ENCODE peak calls at places on chromosome 15, in ten cellular contexts. One of them, this sample, is unnamed.

GRCh38 chr15:33941279-33942063 is 26.8 kb upstream of the CHRM5 start:
- DNase-seq in stomach: no peak
- DNase-seq in heart right ventricle: no peak
- DNase-seq in heart left ventricle: no peak
- DNase-seq in PC-3: no peak
- DNase-seq in AG09309: no peak
- DNase-seq in cardiac muscle cell: no peak
- DNase-seq in HFF-Myc: no peak
- DNase-seq in fibroblast of pulmonary artery: no peak
- DNase-seq in transverse colon: no peak
- DNase-seq in this sample: no peak

GRCh38 chr15:64643685-64644084 is 131.7 kb downstream of the RBPMS2 start:
- DNase-seq in cardiac muscle cell: no peak
- DNase-seq in heart left ventricle: no peak
- DNase-seq in fibroblast of pulmonary artery: no peak
- DNase-seq in PC-3: no peak
- DNase-seq in stomach: no peak
- DNase-seq in AG09309: no peak
- DNase-seq in transverse colon: no peak
- DNase-seq in heart right ventricle: no peak
- DNase-seq in HFF-Myc: no peak
- DNase-seq in this sample: no peak

GRCh38 chr15:67836134-67836455 is 3.8 kb downstream of the RNU6-1 start:
- DNase-seq in heart right ventricle: no peak
- DNase-seq in fibroblast of pulmonary artery: no peak
- DNase-seq in transverse colon: no peak
- DNase-seq in cardiac muscle cell: no peak
- DNase-seq in AG09309: no peak
- DNase-seq in PC-3: no peak
- DNase-seq in stomach: no peak
- DNase-seq in HFF-Myc: no peak
- DNase-seq in heart left ventricle: no peak
- DNase-seq in this sample: no peak

GRCh38 chr15:62920569-62921502 is 121.7 kb upstream of the TPM1 start:
- DNase-seq in transverse colon: no peak
- DNase-seq in fibroblast of pulmonary artery: peak; percentile 81
- DNase-seq in heart left ventricle: peak; percentile 67
- DNase-seq in AG09309: peak; percentile 79
- DNase-seq in heart right ventricle: peak; percentile 31
- DNase-seq in PC-3: no peak
- DNase-seq in stomach: no peak
- DNase-seq in cardiac muscle cell: no peak
- DNase-seq in HFF-Myc: no peak
- DNase-seq in this sample: peak; percentile 65

GRCh38 chr15:49927462-49927861 is 191.6 kb downstream of the ATP8B4 start:
- DNase-seq in AG09309: peak; percentile 70
- DNase-seq in cardiac muscle cell: no peak
- DNase-seq in HFF-Myc: peak; percentile 73
- DNase-seq in heart right ventricle: no peak
- DNase-seq in fibroblast of pulmonary artery: no peak
- DNase-seq in PC-3: no peak
- DNase-seq in heart left ventricle: no peak
- DNase-seq in stomach: no peak
- DNase-seq in transverse colon: no peak
- DNase-seq in this sample: peak; percentile 45

GRCh38 chr15:35603298-35603697 is 57.3 kb upstream of the DPH6 start:
- DNase-seq in PC-3: peak; percentile 65
- DNase-seq in transverse colon: no peak
- DNase-seq in cardiac muscle cell: no peak
- DNase-seq in stomach: no peak
- DNase-seq in fibroblast of pulmonary artery: peak; percentile 82
- DNase-seq in heart right ventricle: no peak
- DNase-seq in heart left ventricle: no peak
- DNase-seq in AG09309: peak; percentile 24
- DNase-seq in HFF-Myc: peak; percentile 61
- DNase-seq in this sample: peak; percentile 76

GRCh38 chr15:64894395-64895056 is 17.2 kb upstream of the ANKDD1A start:
- DNase-seq in cardiac muscle cell: no peak
- DNase-seq in stomach: peak; percentile 61
- DNase-seq in HFF-Myc: no peak
- DNase-seq in heart left ventricle: no peak
- DNase-seq in AG09309: no peak
- DNase-seq in heart right ventricle: peak; percentile 36
- DNase-seq in fibroblast of pulmonary artery: no peak
- DNase-seq in PC-3: no peak
- DNase-seq in transverse colon: peak; percentile 84
- DNase-seq in this sample: no peak

GRCh38 chr15:83206971-83207621 is 527 bp downstream of the HDGFL3 start:
- DNase-seq in transverse colon: peak; percentile 19
- DNase-seq in fibroblast of pulmonary artery: peak; percentile 27
- DNase-seq in heart left ventricle: peak; percentile 56
- DNase-seq in AG09309: no peak
- DNase-seq in PC-3: peak; percentile 25
- DNase-seq in HFF-Myc: no peak
- DNase-seq in heart right ventricle: peak; percentile 51
- DNase-seq in stomach: peak; percentile 28
- DNase-seq in cardiac muscle cell: peak; percentile 63
- DNase-seq in this sample: peak; percentile 40

GRCh38 chr15:98983333-98983732 is 24.3 kb downstream of the PGPEP1L start:
- DNase-seq in transverse colon: peak; percentile 16
- DNase-seq in heart left ventricle: peak; percentile 43
- DNase-seq in PC-3: peak; percentile 77
- DNase-seq in heart right ventricle: no peak
- DNase-seq in HFF-Myc: peak; percentile 56
- DNase-seq in cardiac muscle cell: no peak
- DNase-seq in fibroblast of pulmonary artery: peak; percentile 67
- DNase-seq in AG09309: peak; percentile 57
- DNase-seq in stomach: peak; percentile 32
- DNase-seq in this sample: peak; percentile 77

GRCh38 chr15:41494922-41495735 is 1.5 kb downstream of the ITPKA start:
- DNase-seq in cardiac muscle cell: peak; percentile 25
- DNase-seq in stomach: peak; percentile 40
- DNase-seq in HFF-Myc: no peak
- DNase-seq in fibroblast of pulmonary artery: no peak
- DNase-seq in PC-3: no peak
- DNase-seq in heart left ventricle: no peak
- DNase-seq in transverse colon: no peak
- DNase-seq in heart right ventricle: no peak
- DNase-seq in AG09309: no peak
- DNase-seq in this sample: no peak

GRCh38 chr15:86183765-86184491 is 104.3 kb downstream of the AGBL1 start:
- DNase-seq in PC-3: no peak
- DNase-seq in heart right ventricle: no peak
- DNase-seq in stomach: no peak
- DNase-seq in fibroblast of pulmonary artery: no peak
- DNase-seq in transverse colon: no peak
- DNase-seq in AG09309: no peak
- DNase-seq in heart left ventricle: no peak
- DNase-seq in cardiac muscle cell: no peak
- DNase-seq in HFF-Myc: no peak
- DNase-seq in this sample: no peak

GRCh38 chr15:74958320-74958907 is 1.8 kb upstream of the RPP25 start:
- DNase-seq in heart left ventricle: peak; percentile 73
- DNase-seq in transverse colon: peak; percentile 87
- DNase-seq in PC-3: peak; percentile 31
- DNase-seq in cardiac muscle cell: peak; percentile 40
- DNase-seq in HFF-Myc: no peak
- DNase-seq in AG09309: no peak
- DNase-seq in stomach: peak; percentile 81
- DNase-seq in heart right ventricle: peak; percentile 58
- DNase-seq in fibroblast of pulmonary artery: no peak
- DNase-seq in this sample: no peak

DNA sequence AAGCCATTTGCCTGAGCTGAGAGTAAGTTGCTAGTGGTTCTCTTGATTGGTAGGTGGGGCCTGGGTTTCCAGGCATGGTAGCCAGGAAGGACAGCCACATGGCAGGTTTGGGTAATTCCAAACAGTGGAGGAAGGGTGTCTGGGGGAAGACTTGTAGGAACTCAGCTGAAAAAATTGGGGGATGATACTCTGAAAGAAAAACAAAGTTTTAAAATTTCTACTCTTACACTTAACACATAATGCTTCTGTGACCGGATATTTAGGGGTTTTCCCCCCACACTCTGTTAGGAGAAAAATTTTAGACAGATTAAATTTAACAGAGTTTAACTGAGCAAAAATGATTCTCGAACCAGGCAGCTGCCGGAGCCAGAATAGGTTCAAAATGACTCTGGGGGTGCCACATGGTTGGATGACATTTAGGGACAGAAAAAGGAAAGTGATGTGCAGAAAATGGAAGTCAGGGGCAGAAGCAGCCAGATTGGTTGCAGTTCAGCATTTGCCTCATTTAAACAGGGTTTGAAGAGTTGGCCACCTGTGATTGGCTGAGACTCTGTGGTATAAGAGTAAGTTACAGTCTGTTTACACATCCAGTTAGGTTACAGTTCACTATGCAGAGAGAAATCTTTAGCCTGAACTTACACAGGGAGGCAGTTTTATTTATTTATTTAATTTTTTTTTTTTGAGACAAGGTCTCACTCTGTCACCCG is 8.1 kb downstream of the B2M start:
- DNase-seq in transverse colon: no peak
- DNase-seq in heart right ventricle: no peak
- DNase-seq in stomach: no peak
- DNase-seq in AG09309: no peak
- DNase-seq in fibroblast of pulmonary artery: peak; percentile 27
- DNase-seq in PC-3: peak; percentile 25
- DNase-seq in heart left ventricle: no peak
- DNase-seq in HFF-Myc: no peak
- DNase-seq in cardiac muscle cell: no peak
- DNase-seq in this sample: peak; percentile 22
- TF ChIP-seq CTCF in transverse colon: no peak
- TF ChIP-seq CTCF in heart right ventricle: no peak
- TF ChIP-seq CTCF in stomach: no peak
- TF ChIP-seq CTCF in AG09309: no peak
- TF ChIP-seq CTCF in fibroblast of pulmonary artery: no peak
- TF ChIP-seq CTCF in PC-3: no peak
- TF ChIP-seq CTCF in heart left ventricle: no peak
- TF ChIP-seq CTCF in HFF-Myc: no peak
- TF ChIP-seq CTCF in cardiac muscle cell: no peak
- TF ChIP-seq CTCF in this sample: no peak

GRCh38 chr15:77819841-77820728 is 187.4 kb upstream of the LINGO1 start:
- DNase-seq in transverse colon: peak; percentile 27
- DNase-seq in AG09309: no peak
- DNase-seq in heart left ventricle: no peak
- DNase-seq in PC-3: peak; percentile 9
- DNase-seq in HFF-Myc: no peak
- DNase-seq in fibroblast of pulmonary artery: no peak
- DNase-seq in heart right ventricle: no peak
- DNase-seq in cardiac muscle cell: peak; percentile 70
- DNase-seq in stomach: no peak
- DNase-seq in this sample: no peak

GRCh38 chr15:77816983-77817382 is 184.3 kb upstream of the LINGO1 start:
- DNase-seq in transverse colon: no peak
- DNase-seq in HFF-Myc: no peak
- DNase-seq in fibroblast of pulmonary artery: no peak
- DNase-seq in heart right ventricle: no peak
- DNase-seq in cardiac muscle cell: no peak
- DNase-seq in AG09309: no peak
- DNase-seq in PC-3: no peak
- DNase-seq in stomach: no peak
- DNase-seq in heart left ventricle: no peak
- DNase-seq in this sample: no peak

GRCh38 chr15:77817434-77817833 is 184.7 kb upstream of the LINGO1 start:
- DNase-seq in AG09309: no peak
- DNase-seq in stomach: no peak
- DNase-seq in cardiac muscle cell: no peak
- DNase-seq in heart left ventricle: no peak
- DNase-seq in HFF-Myc: no peak
- DNase-seq in PC-3: no peak
- DNase-seq in transverse colon: no peak
- DNase-seq in heart right ventricle: no peak
- DNase-seq in fibroblast of pulmonary artery: no peak
- DNase-seq in this sample: no peak

GRCh38 chr15:77819271-77819806 is 186.6 kb upstream of the LINGO1 start:
- DNase-seq in HFF-Myc: no peak
- DNase-seq in heart left ventricle: no peak
- DNase-seq in transverse colon: no peak
- DNase-seq in AG09309: no peak
- DNase-seq in fibroblast of pulmonary artery: no peak
- DNase-seq in heart right ventricle: no peak
- DNase-seq in cardiac muscle cell: peak; percentile 32
- DNase-seq in stomach: no peak
- DNase-seq in PC-3: no peak
- DNase-seq in this sample: no peak

GRCh38 chr15:77818484-77819270 is 186.0 kb upstream of the LINGO1 start:
- DNase-seq in heart right ventricle: no peak
- DNase-seq in AG09309: no peak
- DNase-seq in heart left ventricle: no peak
- DNase-seq in fibroblast of pulmonary artery: no peak
- DNase-seq in transverse colon: no peak
- DNase-seq in stomach: no peak
- DNase-seq in HFF-Myc: no peak
- DNase-seq in PC-3: no peak
- DNase-seq in cardiac muscle cell: peak; percentile 19
- DNase-seq in this sample: no peak
- H3K4me3 ChIP-seq in heart right ventricle: no peak overlapping the region
- H3K4me3 ChIP-seq in AG09309: no peak overlapping the region
- H3K4me3 ChIP-seq in heart left ventricle: peak overlapping the region; percentile 32
- H3K4me3 ChIP-seq in fibroblast of pulmonary artery: no peak overlapping the region
- H3K4me3 ChIP-seq in transverse colon: no peak overlapping the region
- H3K4me3 ChIP-seq in stomach: peak overlapping the region; percentile 47
- H3K4me3 ChIP-seq in HFF-Myc: no peak overlapping the region
- H3K4me3 ChIP-seq in PC-3: no peak overlapping the region
- H3K4me3 ChIP-seq in cardiac muscle cell: peak overlapping the region; percentile 54
- H3K4me3 ChIP-seq in this sample: no peak overlapping the region

DNA sequence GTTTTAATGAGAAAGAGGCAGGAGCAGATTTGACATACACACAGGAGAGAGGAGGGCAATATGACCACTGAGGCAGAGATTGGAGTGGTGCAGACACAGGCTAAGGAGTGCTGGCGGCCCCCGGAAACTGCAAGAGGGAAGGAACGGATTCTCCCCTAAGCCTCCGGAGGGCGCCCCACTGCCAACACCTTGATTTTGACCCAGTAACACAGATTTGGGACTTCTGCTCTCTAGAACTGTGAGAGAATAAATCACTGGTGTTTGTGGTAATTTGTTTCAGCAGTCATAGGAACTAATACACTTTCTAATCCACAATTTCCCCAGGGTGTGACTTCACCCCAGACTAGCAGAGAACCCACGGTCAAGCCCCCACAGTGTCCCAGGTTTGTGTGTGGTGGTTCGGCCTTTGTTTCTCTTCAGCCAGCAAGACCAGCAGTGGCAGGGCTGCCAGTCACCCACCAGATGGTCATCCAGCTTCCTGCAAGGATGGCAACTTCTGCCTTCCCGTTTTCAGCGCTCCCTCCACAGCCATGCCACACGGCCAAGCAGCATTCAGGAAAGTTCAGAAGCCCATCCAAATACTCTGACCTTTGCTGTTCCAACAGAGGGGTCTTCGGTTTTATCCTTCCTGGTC is 23.6 kb upstream of the TSPAN3 start:
- DNase-seq in heart left ventricle: no peak
- DNase-seq in fibroblast of pulmonary artery: no peak
- DNase-seq in stomach: no peak
- DNase-seq in HFF-Myc: no peak
- DNase-seq in AG09309: no peak
- DNase-seq in heart right ventricle: no peak
- DNase-seq in PC-3: no peak
- DNase-seq in transverse colon: no peak
- DNase-seq in cardiac muscle cell: no peak
- DNase-seq in this sample: no peak
- TF ChIP-seq CTCF in heart left ventricle: no peak
- TF ChIP-seq CTCF in fibroblast of pulmonary artery: peak; percentile 10
- TF ChIP-seq CTCF in stomach: no peak
- TF ChIP-seq CTCF in HFF-Myc: peak; percentile 51
- TF ChIP-seq CTCF in AG09309: peak; percentile 28
- TF ChIP-seq CTCF in heart right ventricle: no peak
- TF ChIP-seq CTCF in PC-3: peak; percentile 45
- TF ChIP-seq CTCF in transverse colon: no peak
- TF ChIP-seq CTCF in cardiac muscle cell: peak; percentile 36
- TF ChIP-seq CTCF in this sample: peak; percentile 30

GRCh38 chr15:101491739-101492640 is 2.5 kb upstream of the PCSK6 start:
- DNase-seq in PC-3: no peak
- DNase-seq in heart right ventricle: no peak
- DNase-seq in transverse colon: no peak
- DNase-seq in HFF-Myc: no peak
- DNase-seq in fibroblast of pulmonary artery: no peak
- DNase-seq in AG09309: no peak
- DNase-seq in heart left ventricle: no peak
- DNase-seq in stomach: no peak
- DNase-seq in cardiac muscle cell: no peak
- DNase-seq in this sample: no peak
- H3K4me3 ChIP-seq in PC-3: no peak overlapping the region
- H3K4me3 ChIP-seq in heart right ventricle: no peak overlapping the region
- H3K4me3 ChIP-seq in transverse colon: no peak overlapping the region
- H3K4me3 ChIP-seq in HFF-Myc: no peak overlapping the region
- H3K4me3 ChIP-seq in fibroblast of pulmonary artery: no peak overlapping the region
- H3K4me3 ChIP-seq in AG09309: no peak overlapping the region
- H3K4me3 ChIP-seq in heart left ventricle: no peak overlapping the region
- H3K4me3 ChIP-seq in stomach: no peak overlapping the region
- H3K4me3 ChIP-seq in cardiac muscle cell: no peak overlapping the region
- H3K4me3 ChIP-seq in this sample: no peak overlapping the region